ENCODE peak calls at places on chromosomes 4 and X, in ten cellular contexts. One of them, this sample, is unnamed.

GRCh38 chrX:10582945-10583344 is 37.4 kb downstream of the MID1 start:
- DNase-seq in upper lobe of left lung: no peak
- DNase-seq in SK-N-SH: no peak
- DNase-seq in lower lobe of right lung: no peak
- DNase-seq in endothelial cell: no peak
- DNase-seq in progenitor cell of endocrine pancreas: no peak
- DNase-seq in fibroblast of lung: peak; percentile 79
- DNase-seq in epithelial cell of esophagus: peak; percentile 33
- DNase-seq in pancreas: no peak
- DNase-seq in HFF-Myc: no peak
- DNase-seq in this sample: no peak

GRCh38 chr4:31045724-31046318 is 325.7 kb downstream of the PCDH7 start:
- DNase-seq in upper lobe of left lung: no peak
- DNase-seq in SK-N-SH: no peak
- DNase-seq in lower lobe of right lung: no peak
- DNase-seq in endothelial cell: peak; percentile 4
- DNase-seq in progenitor cell of endocrine pancreas: no peak
- DNase-seq in fibroblast of lung: peak; percentile 47
- DNase-seq in epithelial cell of esophagus: peak; percentile 69
- DNase-seq in pancreas: no peak
- DNase-seq in HFF-Myc: no peak
- DNase-seq in this sample: no peak

GRCh38 chr4:23654791-23655190 is 235.1 kb downstream of the PPARGC1A start:
- DNase-seq in upper lobe of left lung: no peak
- DNase-seq in SK-N-SH: no peak
- DNase-seq in lower lobe of right lung: no peak
- DNase-seq in endothelial cell: no peak
- DNase-seq in progenitor cell of endocrine pancreas: no peak
- DNase-seq in fibroblast of lung: peak; percentile 33
- DNase-seq in epithelial cell of esophagus: peak; percentile 34
- DNase-seq in pancreas: no peak
- DNase-seq in HFF-Myc: no peak
- DNase-seq in this sample: no peak

GRCh38 chr4:39043697-39044363 is 11.6 kb upstream of the TMEM156 start:
- DNase-seq in upper lobe of left lung: no peak
- DNase-seq in SK-N-SH: peak; percentile 34
- DNase-seq in lower lobe of right lung: no peak
- DNase-seq in endothelial cell: peak; percentile 14
- DNase-seq in progenitor cell of endocrine pancreas: no peak
- DNase-seq in fibroblast of lung: no peak
- DNase-seq in epithelial cell of esophagus: peak; percentile 45
- DNase-seq in pancreas: no peak
- DNase-seq in HFF-Myc: no peak
- DNase-seq in this sample: no peak

GRCh38 chr4:5704276-5704675 is 4.1 kb downstream of the EVC2 start:
- DNase-seq in upper lobe of left lung: no peak
- DNase-seq in SK-N-SH: no peak
- DNase-seq in lower lobe of right lung: no peak
- DNase-seq in endothelial cell: no peak
- DNase-seq in progenitor cell of endocrine pancreas: no peak
- DNase-seq in fibroblast of lung: no peak
- DNase-seq in epithelial cell of esophagus: no peak
- DNase-seq in pancreas: no peak
- DNase-seq in HFF-Myc: no peak
- DNase-seq in this sample: no peak

GRCh38 chr4:182805606-182806149 is 111.5 kb downstream of the DCTD start:
- DNase-seq in upper lobe of left lung: no peak
- DNase-seq in SK-N-SH: no peak
- DNase-seq in lower lobe of right lung: no peak
- DNase-seq in endothelial cell: no peak
- DNase-seq in progenitor cell of endocrine pancreas: no peak
- DNase-seq in fibroblast of lung: no peak
- DNase-seq in epithelial cell of esophagus: no peak
- DNase-seq in pancreas: no peak
- DNase-seq in HFF-Myc: no peak
- DNase-seq in this sample: no peak

GRCh38 chr4:10184051-10184450 is 67.5 kb upstream of the WDR1 start:
- DNase-seq in upper lobe of left lung: no peak
- DNase-seq in SK-N-SH: no peak
- DNase-seq in lower lobe of right lung: no peak
- DNase-seq in endothelial cell: no peak
- DNase-seq in progenitor cell of endocrine pancreas: no peak
- DNase-seq in fibroblast of lung: no peak
- DNase-seq in epithelial cell of esophagus: no peak
- DNase-seq in pancreas: no peak
- DNase-seq in HFF-Myc: no peak
- DNase-seq in this sample: no peak

GRCh38 chrX:16145656-16146055 is 21.6 kb upstream of the MAGEB17 start:
- DNase-seq in upper lobe of left lung: no peak
- DNase-seq in SK-N-SH: no peak
- DNase-seq in lower lobe of right lung: no peak
- DNase-seq in endothelial cell: no peak
- DNase-seq in progenitor cell of endocrine pancreas: no peak
- DNase-seq in fibroblast of lung: no peak
- DNase-seq in epithelial cell of esophagus: no peak
- DNase-seq in pancreas: no peak
- DNase-seq in HFF-Myc: no peak
- DNase-seq in this sample: no peak

GRCh38 chr4:186475202-186475601 is 80.2 kb downstream of the MTNR1A start:
- DNase-seq in upper lobe of left lung: no peak
- DNase-seq in SK-N-SH: no peak
- DNase-seq in lower lobe of right lung: no peak
- DNase-seq in endothelial cell: no peak
- DNase-seq in progenitor cell of endocrine pancreas: no peak
- DNase-seq in fibroblast of lung: no peak
- DNase-seq in epithelial cell of esophagus: no peak
- DNase-seq in pancreas: no peak
- DNase-seq in HFF-Myc: no peak
- DNase-seq in this sample: no peak

GRCh38 chr4:186473933-186474332 is 81.4 kb downstream of the MTNR1A start:
- DNase-seq in upper lobe of left lung: no peak
- DNase-seq in SK-N-SH: no peak
- DNase-seq in lower lobe of right lung: no peak
- DNase-seq in endothelial cell: no peak
- DNase-seq in progenitor cell of endocrine pancreas: no peak
- DNase-seq in fibroblast of lung: no peak
- DNase-seq in epithelial cell of esophagus: no peak
- DNase-seq in pancreas: no peak
- DNase-seq in HFF-Myc: no peak
- DNase-seq in this sample: no peak

GRCh38 chr4:186471441-186471840 is 83.9 kb downstream of the MTNR1A start:
- DNase-seq in upper lobe of left lung: no peak
- DNase-seq in SK-N-SH: no peak
- DNase-seq in lower lobe of right lung: no peak
- DNase-seq in endothelial cell: no peak
- DNase-seq in progenitor cell of endocrine pancreas: no peak
- DNase-seq in fibroblast of lung: no peak
- DNase-seq in epithelial cell of esophagus: no peak
- DNase-seq in pancreas: no peak
- DNase-seq in HFF-Myc: no peak
- DNase-seq in this sample: no peak

DNA sequence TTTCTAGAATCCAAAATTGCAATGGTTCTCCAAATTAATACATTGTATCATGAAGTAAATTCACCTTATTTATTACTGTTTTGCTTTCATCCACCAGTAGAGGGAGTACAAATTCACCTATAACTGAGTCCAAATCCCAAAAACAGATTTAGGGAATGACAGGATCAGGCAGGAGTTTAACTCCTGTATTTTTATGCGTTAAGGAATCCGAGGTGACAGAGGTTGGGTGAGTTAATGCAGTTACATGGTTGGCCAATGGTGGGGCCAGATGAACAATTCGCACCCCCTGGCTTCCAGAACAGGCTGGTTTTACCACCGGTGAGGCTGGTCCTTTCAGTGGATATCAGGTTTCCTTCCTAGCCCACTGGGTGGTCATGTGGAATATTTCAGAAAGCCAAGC is 82.4 kb downstream of the MTNR1A start:
- DNase-seq in upper lobe of left lung: no peak
- DNase-seq in SK-N-SH: peak; percentile 30
- DNase-seq in lower lobe of right lung: no peak
- DNase-seq in endothelial cell: no peak
- DNase-seq in progenitor cell of endocrine pancreas: no peak
- DNase-seq in fibroblast of lung: peak; percentile 66
- DNase-seq in epithelial cell of esophagus: peak; percentile 52
- DNase-seq in pancreas: no peak
- DNase-seq in HFF-Myc: peak; percentile 17
- DNase-seq in this sample: no peak
- TF ChIP-seq CTCF in upper lobe of left lung: peak; percentile 20
- TF ChIP-seq CTCF in SK-N-SH: peak; percentile 74
- TF ChIP-seq CTCF in lower lobe of right lung: no peak
- TF ChIP-seq CTCF in endothelial cell: peak; percentile 83
- TF ChIP-seq CTCF in progenitor cell of endocrine pancreas: peak; percentile 72
- TF ChIP-seq CTCF in fibroblast of lung: peak; percentile 59
- TF ChIP-seq CTCF in epithelial cell of esophagus: peak; percentile 53
- TF ChIP-seq CTCF in pancreas: peak; percentile 10
- TF ChIP-seq CTCF in HFF-Myc: peak; percentile 51
- TF ChIP-seq CTCF in this sample: peak; percentile 85

GRCh38 chr4:7418131-7418943 is 16.4 kb downstream of the PSAPL1 start:
- DNase-seq in upper lobe of left lung: no peak
- DNase-seq in SK-N-SH: peak; percentile 3
- DNase-seq in lower lobe of right lung: no peak
- DNase-seq in endothelial cell: no peak
- DNase-seq in progenitor cell of endocrine pancreas: no peak
- DNase-seq in fibroblast of lung: no peak
- DNase-seq in epithelial cell of esophagus: no peak
- DNase-seq in pancreas: no peak
- DNase-seq in HFF-Myc: no peak
- DNase-seq in this sample: no peak

GRCh38 chr4:7415927-7416686 is 18.6 kb downstream of the PSAPL1 start:
- DNase-seq in upper lobe of left lung: no peak
- DNase-seq in SK-N-SH: no peak
- DNase-seq in lower lobe of right lung: no peak
- DNase-seq in endothelial cell: no peak
- DNase-seq in progenitor cell of endocrine pancreas: no peak
- DNase-seq in fibroblast of lung: no peak
- DNase-seq in epithelial cell of esophagus: no peak
- DNase-seq in pancreas: no peak
- DNase-seq in HFF-Myc: no peak
- DNase-seq in this sample: no peak

GRCh38 chr4:7419961-7420660 is 14.6 kb downstream of the PSAPL1 start:
- DNase-seq in upper lobe of left lung: no peak
- DNase-seq in SK-N-SH: no peak
- DNase-seq in lower lobe of right lung: no peak
- DNase-seq in endothelial cell: no peak
- DNase-seq in progenitor cell of endocrine pancreas: no peak
- DNase-seq in fibroblast of lung: no peak
- DNase-seq in epithelial cell of esophagus: no peak
- DNase-seq in pancreas: no peak
- DNase-seq in HFF-Myc: no peak
- DNase-seq in this sample: peak; percentile 27

GRCh38 chr4:7416745-7417432 is 17.8 kb downstream of the PSAPL1 start:
- DNase-seq in upper lobe of left lung: no peak
- DNase-seq in SK-N-SH: peak; percentile 2
- DNase-seq in lower lobe of right lung: no peak
- DNase-seq in endothelial cell: no peak
- DNase-seq in progenitor cell of endocrine pancreas: no peak
- DNase-seq in fibroblast of lung: no peak
- DNase-seq in epithelial cell of esophagus: no peak
- DNase-seq in pancreas: no peak
- DNase-seq in HFF-Myc: no peak
- DNase-seq in this sample: no peak

GRCh38 chr4:7417639-7418038 is 17.1 kb downstream of the PSAPL1 start:
- DNase-seq in upper lobe of left lung: no peak
- DNase-seq in SK-N-SH: peak; percentile 4
- DNase-seq in lower lobe of right lung: no peak
- DNase-seq in endothelial cell: no peak
- DNase-seq in progenitor cell of endocrine pancreas: no peak
- DNase-seq in fibroblast of lung: no peak
- DNase-seq in epithelial cell of esophagus: no peak
- DNase-seq in pancreas: no peak
- DNase-seq in HFF-Myc: no peak
- DNase-seq in this sample: peak; percentile 26
- TF ChIP-seq CTCF in upper lobe of left lung: no peak
- TF ChIP-seq CTCF in SK-N-SH: no peak
- TF ChIP-seq CTCF in lower lobe of right lung: no peak
- TF ChIP-seq CTCF in endothelial cell: no peak
- TF ChIP-seq CTCF in progenitor cell of endocrine pancreas: no peak
- TF ChIP-seq CTCF in fibroblast of lung: no peak
- TF ChIP-seq CTCF in epithelial cell of esophagus: no peak
- TF ChIP-seq CTCF in pancreas: no peak
- TF ChIP-seq CTCF in HFF-Myc: no peak
- TF ChIP-seq CTCF in this sample: no peak

GRCh38 chrX:482702-483203 is 96.0 kb upstream of the PPP2R3B start:
- DNase-seq in upper lobe of left lung: no peak
- DNase-seq in SK-N-SH: no peak
- DNase-seq in lower lobe of right lung: no peak
- DNase-seq in endothelial cell: no peak
- DNase-seq in progenitor cell of endocrine pancreas: no peak
- DNase-seq in fibroblast of lung: no peak
- DNase-seq in epithelial cell of esophagus: no peak
- DNase-seq in pancreas: no peak
- DNase-seq in HFF-Myc: no peak
- DNase-seq in this sample: no peak

GRCh38 chrX:487836-488235 is 101.1 kb upstream of the PPP2R3B start:
- DNase-seq in upper lobe of left lung: no peak
- DNase-seq in SK-N-SH: no peak
- DNase-seq in lower lobe of right lung: no peak
- DNase-seq in endothelial cell: no peak
- DNase-seq in progenitor cell of endocrine pancreas: no peak
- DNase-seq in fibroblast of lung: no peak
- DNase-seq in epithelial cell of esophagus: no peak
- DNase-seq in pancreas: no peak
- DNase-seq in HFF-Myc: no peak
- DNase-seq in this sample: no peak

GRCh38 chrX:486325-486724 is 99.6 kb upstream of the PPP2R3B start:
- DNase-seq in upper lobe of left lung: no peak
- DNase-seq in SK-N-SH: no peak
- DNase-seq in lower lobe of right lung: no peak
- DNase-seq in endothelial cell: no peak
- DNase-seq in progenitor cell of endocrine pancreas: no peak
- DNase-seq in fibroblast of lung: no peak
- DNase-seq in epithelial cell of esophagus: no peak
- DNase-seq in pancreas: no peak
- DNase-seq in HFF-Myc: no peak
- DNase-seq in this sample: no peak

GRCh38 chrX:482192-482701 is 95.5 kb upstream of the PPP2R3B start:
- DNase-seq in upper lobe of left lung: no peak
- DNase-seq in SK-N-SH: no peak
- DNase-seq in lower lobe of right lung: no peak
- DNase-seq in endothelial cell: no peak
- DNase-seq in progenitor cell of endocrine pancreas: no peak
- DNase-seq in fibroblast of lung: no peak
- DNase-seq in epithelial cell of esophagus: no peak
- DNase-seq in pancreas: no peak
- DNase-seq in HFF-Myc: no peak
- DNase-seq in this sample: no peak

GRCh38 chrX:485368-485767 is 98.7 kb upstream of the PPP2R3B start:
- DNase-seq in upper lobe of left lung: no peak
- DNase-seq in SK-N-SH: no peak
- DNase-seq in lower lobe of right lung: no peak
- DNase-seq in endothelial cell: no peak
- DNase-seq in progenitor cell of endocrine pancreas: no peak
- DNase-seq in fibroblast of lung: no peak
- DNase-seq in epithelial cell of esophagus: no peak
- DNase-seq in pancreas: no peak
- DNase-seq in HFF-Myc: no peak
- DNase-seq in this sample: no peak
- TF ChIP-seq CTCF in upper lobe of left lung: no peak
- TF ChIP-seq CTCF in SK-N-SH: no peak
- TF ChIP-seq CTCF in lower lobe of right lung: no peak
- TF ChIP-seq CTCF in endothelial cell: no peak
- TF ChIP-seq CTCF in progenitor cell of endocrine pancreas: no peak
- TF ChIP-seq CTCF in fibroblast of lung: no peak
- TF ChIP-seq CTCF in epithelial cell of esophagus: no peak
- TF ChIP-seq CTCF in pancreas: no peak
- TF ChIP-seq CTCF in HFF-Myc: no peak
- TF ChIP-seq CTCF in this sample: no peak

DNA sequence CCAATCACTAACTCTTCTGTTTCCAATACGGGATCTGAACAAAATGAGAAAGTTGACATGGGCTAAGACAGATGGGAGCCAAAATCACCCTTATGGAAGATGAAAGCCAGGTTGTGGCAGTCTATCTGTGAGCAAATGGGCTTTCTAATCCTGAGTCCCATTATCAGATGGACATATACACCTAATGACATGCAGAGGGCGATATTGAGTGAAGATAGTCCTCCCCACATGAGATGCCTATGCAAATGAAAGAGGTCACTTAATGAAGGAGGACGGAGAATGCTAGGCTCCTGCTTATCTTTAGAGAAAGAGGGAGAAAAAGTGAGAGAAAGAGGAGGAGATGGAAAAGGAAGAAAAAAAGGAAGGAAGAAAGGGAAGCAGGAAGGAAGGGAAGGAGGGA is 547.5 kb downstream of the NLGN4X start:
- DNase-seq in upper lobe of left lung: no peak
- DNase-seq in SK-N-SH: peak; percentile 22
- DNase-seq in lower lobe of right lung: no peak
- DNase-seq in endothelial cell: no peak
- DNase-seq in progenitor cell of endocrine pancreas: no peak
- DNase-seq in fibroblast of lung: no peak
- DNase-seq in epithelial cell of esophagus: peak; percentile 13
- DNase-seq in pancreas: no peak
- DNase-seq in HFF-Myc: no peak
- DNase-seq in this sample: no peak
- TF ChIP-seq CTCF in upper lobe of left lung: peak; percentile 18
- TF ChIP-seq CTCF in SK-N-SH: peak; percentile 34
- TF ChIP-seq CTCF in lower lobe of right lung: no peak
- TF ChIP-seq CTCF in endothelial cell: no peak
- TF ChIP-seq CTCF in progenitor cell of endocrine pancreas: peak; percentile 42
- TF ChIP-seq CTCF in fibroblast of lung: no peak
- TF ChIP-seq CTCF in epithelial cell of esophagus: no peak
- TF ChIP-seq CTCF in pancreas: no peak
- TF ChIP-seq CTCF in HFF-Myc: no peak
- TF ChIP-seq CTCF in this sample: no peak

This sample was measured in mesothelial cell of epicardium.